ENCODE peak calls at places on chromosomes 12 and 14, in four cellular contexts. One of them, this sample, is unnamed.

GRCh38 chr12:123041042-123041531 is 60.6 kb downstream of the ARL6IP4 start:
- DNase-seq in activated B cell treated with CpG ODN at 0.5 μM for 24 hours: no peak
- DNase-seq in nephron progenitor cell: no peak
- DNase-seq in astrocyte of the spinal cord: no peak
- DNase-seq in this sample: no peak

GRCh38 chr12:51217133-51217967 is 512 bp downstream of the POU6F1 start:
- DNase-seq in activated B cell treated with CpG ODN at 0.5 μM for 24 hours: peak; percentile 61
- DNase-seq in nephron progenitor cell: peak; percentile 61
- DNase-seq in astrocyte of the spinal cord: no peak
- DNase-seq in this sample: no peak

GRCh38 chr14:30915596-30915995 is 41.2 kb downstream of the COCH start:
- DNase-seq in activated B cell treated with CpG ODN at 0.5 μM for 24 hours: no peak
- DNase-seq in nephron progenitor cell: no peak
- DNase-seq in astrocyte of the spinal cord: no peak
- DNase-seq in this sample: no peak

GRCh38 chr14:105192866-105193731 is 12.0 kb upstream of the NUDT14 start:
- DNase-seq in activated B cell treated with CpG ODN at 0.5 μM for 24 hours: no peak
- DNase-seq in nephron progenitor cell: no peak
- DNase-seq in astrocyte of the spinal cord: no peak
- DNase-seq in this sample: no peak

GRCh38 chr14:50957296-50957695 is 13.0 kb upstream of the PYGL start:
- DNase-seq in activated B cell treated with CpG ODN at 0.5 μM for 24 hours: no peak
- DNase-seq in nephron progenitor cell: no peak
- DNase-seq in astrocyte of the spinal cord: peak; percentile 44
- DNase-seq in this sample: no peak

GRCh38 chr12:50353869-50354593 is 42.4 kb downstream of the FAM186A start:
- DNase-seq in activated B cell treated with CpG ODN at 0.5 μM for 24 hours: no peak
- DNase-seq in nephron progenitor cell: no peak
- DNase-seq in astrocyte of the spinal cord: peak; percentile 61
- DNase-seq in this sample: no peak

GRCh38 chr12:52956987-52957386 is 8.1 kb downstream of the KRT18 start:
- DNase-seq in activated B cell treated with CpG ODN at 0.5 μM for 24 hours: no peak
- DNase-seq in nephron progenitor cell: no peak
- DNase-seq in astrocyte of the spinal cord: peak; percentile 33
- DNase-seq in this sample: no peak

GRCh38 chr12:3022961-3023360 is 54.2 kb upstream of the TSPAN9 start:
- DNase-seq in activated B cell treated with CpG ODN at 0.5 μM for 24 hours: no peak
- DNase-seq in nephron progenitor cell: no peak
- DNase-seq in astrocyte of the spinal cord: no peak
- DNase-seq in this sample: no peak

GRCh38 chr12:9037431-9037830 is 48.1 kb downstream of the KLRG1 start:
- DNase-seq in activated B cell treated with CpG ODN at 0.5 μM for 24 hours: no peak
- DNase-seq in nephron progenitor cell: no peak
- DNase-seq in astrocyte of the spinal cord: no peak
- DNase-seq in this sample: no peak

GRCh38 chr14:103384450-103385152 is 614 bp upstream of the MARK3 start:
- DNase-seq in activated B cell treated with CpG ODN at 0.5 μM for 24 hours: no peak
- DNase-seq in nephron progenitor cell: no peak
- DNase-seq in astrocyte of the spinal cord: no peak
- DNase-seq in this sample: no peak

GRCh38 chr14:27372771-27373170 is 774.9 kb upstream of the NOVA1 start:
- DNase-seq in activated B cell treated with CpG ODN at 0.5 μM for 24 hours: no peak
- DNase-seq in nephron progenitor cell: no peak
- DNase-seq in astrocyte of the spinal cord: no peak
- DNase-seq in this sample: no peak

DNA sequence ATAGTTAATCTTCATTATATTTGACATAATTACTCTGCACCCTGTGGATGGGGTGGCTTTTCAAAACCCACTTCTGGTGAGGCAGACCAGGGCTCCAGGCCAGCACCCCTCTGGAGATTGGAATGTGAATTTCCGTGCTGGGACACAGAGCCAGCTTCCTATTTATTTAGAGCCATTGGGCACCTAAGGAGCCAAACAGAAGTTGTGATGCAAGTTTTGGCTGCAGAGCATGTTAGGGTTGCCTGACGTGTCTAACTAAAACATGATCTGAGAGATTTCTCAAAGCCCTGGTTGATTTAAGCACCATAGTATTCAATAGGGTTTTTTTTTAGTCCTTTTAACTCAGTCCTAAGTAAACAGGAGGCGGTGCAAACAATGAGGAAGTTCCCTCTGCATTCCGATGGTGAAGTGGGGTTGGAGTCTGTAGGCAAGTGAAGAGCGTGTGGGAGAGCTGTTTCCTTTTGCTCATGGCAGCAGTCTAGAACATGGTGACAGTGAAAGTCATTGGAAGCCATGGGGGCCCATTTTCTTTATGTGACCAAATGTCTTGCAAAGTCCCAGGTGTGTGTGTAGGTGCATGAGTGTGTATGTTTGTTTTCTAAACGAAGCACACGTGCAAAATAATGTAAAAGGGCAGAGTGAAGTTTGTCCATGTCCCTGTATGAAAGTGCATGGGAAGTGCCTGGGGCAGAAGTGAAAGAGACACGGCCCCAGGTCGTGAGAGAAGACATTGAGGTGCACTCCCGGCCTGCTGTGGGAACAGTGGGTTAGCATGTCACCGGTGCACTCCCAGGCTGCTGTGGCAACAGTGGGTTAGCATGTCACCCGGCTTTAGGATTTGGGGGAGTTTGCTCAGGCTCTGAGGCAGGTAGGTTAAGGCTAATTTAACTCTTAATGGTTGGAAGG is 117.7 kb downstream of the PRKCH start:
- DNase-seq in activated B cell treated with CpG ODN at 0.5 μM for 24 hours: no peak
- DNase-seq in nephron progenitor cell: no peak
- DNase-seq in astrocyte of the spinal cord: peak; percentile 80
- DNase-seq in this sample: no peak
- TF ChIP-seq CTCF in activated B cell treated with CpG ODN at 0.5 μM for 24 hours: no peak
- TF ChIP-seq CTCF in nephron progenitor cell: no peak
- TF ChIP-seq CTCF in astrocyte of the spinal cord: no peak
- TF ChIP-seq CTCF in this sample: no peak

DNA sequence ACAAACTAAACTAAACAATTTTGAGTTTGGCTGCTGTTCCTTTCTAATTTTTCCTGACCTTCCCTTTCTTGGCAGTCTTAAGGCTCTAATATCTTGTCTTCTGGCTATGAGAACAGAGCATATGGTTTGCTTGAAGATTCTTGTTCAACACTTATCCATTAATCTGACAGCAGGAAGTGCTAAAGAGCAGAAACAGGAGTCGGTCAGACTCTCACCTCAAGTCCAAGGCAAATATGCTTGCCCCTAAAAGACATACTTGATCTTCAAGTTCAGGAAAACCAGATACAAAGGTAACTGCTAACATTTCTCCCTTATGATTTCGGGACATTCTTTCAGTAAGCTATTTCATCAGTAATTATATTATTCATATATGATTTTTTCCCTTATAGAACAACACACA is 52.6 kb upstream of the KCNJ8 start:
- DNase-seq in activated B cell treated with CpG ODN at 0.5 μM for 24 hours: no peak
- DNase-seq in nephron progenitor cell: no peak
- DNase-seq in astrocyte of the spinal cord: no peak
- DNase-seq in this sample: no peak
- TF ChIP-seq CTCF in activated B cell treated with CpG ODN at 0.5 μM for 24 hours: no peak
- TF ChIP-seq CTCF in nephron progenitor cell: no peak
- TF ChIP-seq CTCF in astrocyte of the spinal cord: no peak
- TF ChIP-seq CTCF in this sample: no peak

GRCh38 chr12:32756476-32757158 is 920 bp upstream of the YARS2 start:
- DNase-seq in activated B cell treated with CpG ODN at 0.5 μM for 24 hours: no peak
- DNase-seq in nephron progenitor cell: no peak
- DNase-seq in astrocyte of the spinal cord: no peak
- DNase-seq in this sample: no peak
- TF ChIP-seq CTCF in activated B cell treated with CpG ODN at 0.5 μM for 24 hours: no peak
- TF ChIP-seq CTCF in nephron progenitor cell: no peak
- TF ChIP-seq CTCF in astrocyte of the spinal cord: no peak
- TF ChIP-seq CTCF in this sample: no peak

GRCh38 chr12:47797432-47797831 is 22.3 kb downstream of the HDAC7 start:
- DNase-seq in activated B cell treated with CpG ODN at 0.5 μM for 24 hours: peak; percentile 46
- DNase-seq in nephron progenitor cell: peak; percentile 41
- DNase-seq in astrocyte of the spinal cord: no peak
- DNase-seq in this sample: no peak
- TF ChIP-seq CTCF in activated B cell treated with CpG ODN at 0.5 μM for 24 hours: no peak
- TF ChIP-seq CTCF in nephron progenitor cell: peak; percentile 22
- TF ChIP-seq CTCF in astrocyte of the spinal cord: peak; percentile 36
- TF ChIP-seq CTCF in this sample: peak; percentile 16

GRCh38 chr14:91714805-91715204 is 17.1 kb downstream of the CATSPERB start:
- DNase-seq in activated B cell treated with CpG ODN at 0.5 μM for 24 hours: no peak
- DNase-seq in nephron progenitor cell: no peak
- DNase-seq in astrocyte of the spinal cord: no peak
- DNase-seq in this sample: no peak
- TF ChIP-seq CTCF in activated B cell treated with CpG ODN at 0.5 μM for 24 hours: no peak
- TF ChIP-seq CTCF in nephron progenitor cell: no peak
- TF ChIP-seq CTCF in astrocyte of the spinal cord: no peak
- TF ChIP-seq CTCF in this sample: no peak

GRCh38 chr12:100399095-100399494 is 42.2 kb downstream of the SLC17A8 start:
- DNase-seq in activated B cell treated with CpG ODN at 0.5 μM for 24 hours: no peak
- DNase-seq in nephron progenitor cell: no peak
- DNase-seq in astrocyte of the spinal cord: no peak
- DNase-seq in this sample: no peak

GRCh38 chr12:100401660-100402059 is 44.8 kb downstream of the SLC17A8 start:
- DNase-seq in activated B cell treated with CpG ODN at 0.5 μM for 24 hours: no peak
- DNase-seq in nephron progenitor cell: no peak
- DNase-seq in astrocyte of the spinal cord: peak; percentile 34
- DNase-seq in this sample: no peak

GRCh38 chr12:100403446-100403845 is 46.6 kb downstream of the SLC17A8 start:
- DNase-seq in activated B cell treated with CpG ODN at 0.5 μM for 24 hours: no peak
- DNase-seq in nephron progenitor cell: no peak
- DNase-seq in astrocyte of the spinal cord: no peak
- DNase-seq in this sample: no peak

GRCh38 chr12:100404769-100405407 is 48.0 kb downstream of the SLC17A8 start:
- DNase-seq in activated B cell treated with CpG ODN at 0.5 μM for 24 hours: no peak
- DNase-seq in nephron progenitor cell: peak; percentile 72
- DNase-seq in astrocyte of the spinal cord: peak; percentile 27
- DNase-seq in this sample: peak; percentile 3
- TF ChIP-seq CTCF in activated B cell treated with CpG ODN at 0.5 μM for 24 hours: no peak
- TF ChIP-seq CTCF in nephron progenitor cell: peak; percentile 72
- TF ChIP-seq CTCF in astrocyte of the spinal cord: peak; percentile 54
- TF ChIP-seq CTCF in this sample: peak; percentile 59

GRCh38 chr12:42568952-42569916 is 20.3 kb downstream of the PRICKLE1 start:
- DNase-seq in activated B cell treated with CpG ODN at 0.5 μM for 24 hours: no peak
- DNase-seq in nephron progenitor cell: no peak
- DNase-seq in astrocyte of the spinal cord: peak; percentile 66
- DNase-seq in this sample: no peak

GRCh38 chr12:42570076-42570475 is 19.5 kb downstream of the PRICKLE1 start:
- DNase-seq in activated B cell treated with CpG ODN at 0.5 μM for 24 hours: no peak
- DNase-seq in nephron progenitor cell: no peak
- DNase-seq in astrocyte of the spinal cord: no peak
- DNase-seq in this sample: no peak

GRCh38 chr12:42565001-42565400 is 24.5 kb downstream of the PRICKLE1 start:
- DNase-seq in activated B cell treated with CpG ODN at 0.5 μM for 24 hours: no peak
- DNase-seq in nephron progenitor cell: no peak
- DNase-seq in astrocyte of the spinal cord: no peak
- DNase-seq in this sample: no peak

GRCh38 chr12:42564540-42564939 is 25.0 kb downstream of the PRICKLE1 start:
- DNase-seq in activated B cell treated with CpG ODN at 0.5 μM for 24 hours: no peak
- DNase-seq in nephron progenitor cell: no peak
- DNase-seq in astrocyte of the spinal cord: peak; percentile 53
- DNase-seq in this sample: no peak

DNA sequence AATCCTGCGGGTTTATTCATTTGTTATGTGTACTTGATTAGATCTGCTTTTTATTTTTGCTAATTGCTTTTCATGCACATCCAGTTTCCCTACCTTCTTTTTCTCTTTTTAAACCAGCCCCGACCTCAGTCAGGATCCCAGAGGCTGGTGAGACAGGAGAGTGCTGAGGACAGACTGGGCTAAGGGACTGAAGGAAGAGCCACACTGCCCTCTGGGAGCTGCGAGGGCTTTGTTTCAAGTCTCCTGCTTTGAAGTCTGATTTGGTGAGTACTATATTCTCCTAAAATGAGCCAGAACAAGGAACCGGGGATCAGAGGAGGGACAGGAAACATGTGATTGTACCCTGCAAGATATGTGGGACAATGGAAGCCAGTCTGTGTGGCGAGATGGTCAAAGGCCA is 23.9 kb downstream of the PRICKLE1 start:
- DNase-seq in activated B cell treated with CpG ODN at 0.5 μM for 24 hours: no peak
- DNase-seq in nephron progenitor cell: no peak
- DNase-seq in astrocyte of the spinal cord: no peak
- DNase-seq in this sample: no peak
- TF ChIP-seq CTCF in activated B cell treated with CpG ODN at 0.5 μM for 24 hours: no peak
- TF ChIP-seq CTCF in nephron progenitor cell: no peak
- TF ChIP-seq CTCF in astrocyte of the spinal cord: no peak
- TF ChIP-seq CTCF in this sample: peak; percentile 18

GRCh38 chr12:67287311-67287710 is 18.2 kb downstream of the CAND1 start:
- DNase-seq in activated B cell treated with CpG ODN at 0.5 μM for 24 hours: no peak
- DNase-seq in nephron progenitor cell: no peak
- DNase-seq in astrocyte of the spinal cord: no peak
- DNase-seq in this sample: no peak
- TF ChIP-seq CTCF in activated B cell treated with CpG ODN at 0.5 μM for 24 hours: no peak
- TF ChIP-seq CTCF in nephron progenitor cell: no peak
- TF ChIP-seq CTCF in astrocyte of the spinal cord: no peak
- TF ChIP-seq CTCF in this sample: no peak